ENCODE peak calls at places on chromosomes 16 and 17, in nine cellular contexts. One of them, this sample, is unnamed.
A peak's percentile ranks its signal among the peaks of the same experiment; 100 is the strongest.

GRCh38 chr17:72099919-72100318 is 20.9 kb upstream of the SOX9 start:
- DNase-seq in GM23248: peak; percentile 80
- DNase-seq in PC-3: no peak
- DNase-seq in OCI-LY7: no peak
- DNase-seq in HCT116: no peak
- DNase-seq in hepatocyte: no peak
- DNase-seq in SK-N-SH: no peak
- DNase-seq in GM23338: no peak
- DNase-seq in MM.1S: no peak
- DNase-seq in this sample: no peak

GRCh38 chr17:11140028-11140427 is 101.0 kb upstream of the SHISA6 start:
- DNase-seq in GM23248: no peak
- DNase-seq in PC-3: no peak
- DNase-seq in OCI-LY7: no peak
- DNase-seq in HCT116: no peak
- DNase-seq in hepatocyte: no peak
- DNase-seq in SK-N-SH: no peak
- DNase-seq in GM23338: no peak
- DNase-seq in MM.1S: no peak
- DNase-seq in this sample: no peak

GRCh38 chr17:51734462-51734861 is 424.1 kb downstream of the CA10 start:
- DNase-seq in GM23248: peak; percentile 6
- DNase-seq in PC-3: peak; percentile 45
- DNase-seq in OCI-LY7: no peak
- DNase-seq in HCT116: peak; percentile 12
- DNase-seq in hepatocyte: no peak
- DNase-seq in SK-N-SH: no peak
- DNase-seq in GM23338: peak; percentile 68
- DNase-seq in MM.1S: peak; percentile 10
- DNase-seq in this sample: peak; percentile 29

GRCh38 chr17:1112875-1113274 is 66.9 kb downstream of the ABR start:
- DNase-seq in GM23248: no peak
- DNase-seq in PC-3: no peak
- DNase-seq in OCI-LY7: no peak
- DNase-seq in HCT116: no peak
- DNase-seq in hepatocyte: no peak
- DNase-seq in SK-N-SH: no peak
- DNase-seq in GM23338: peak; percentile 50
- DNase-seq in MM.1S: no peak
- DNase-seq in this sample: no peak

GRCh38 chr17:50697076-50697475 is 10.6 kb downstream of the ANKRD40 start:
- DNase-seq in GM23248: no peak
- DNase-seq in PC-3: peak; percentile 62
- DNase-seq in OCI-LY7: no peak
- DNase-seq in HCT116: no peak
- DNase-seq in hepatocyte: no peak
- DNase-seq in SK-N-SH: no peak
- DNase-seq in GM23338: no peak
- DNase-seq in MM.1S: no peak
- DNase-seq in this sample: no peak

GRCh38 chr16:89903908-89904515 is 14.7 kb upstream of the MC1R start:
- DNase-seq in GM23248: no peak
- DNase-seq in PC-3: no peak
- DNase-seq in OCI-LY7: no peak
- DNase-seq in HCT116: no peak
- DNase-seq in hepatocyte: no peak
- DNase-seq in SK-N-SH: no peak
- DNase-seq in GM23338: no peak
- DNase-seq in MM.1S: no peak
- DNase-seq in this sample: no peak

GRCh38 chr16:1961651-1962067 is 2.3 kb downstream of the NDUFB10 start:
- DNase-seq in GM23248: peak; percentile 16
- DNase-seq in PC-3: no peak
- DNase-seq in OCI-LY7: peak; percentile 59
- DNase-seq in HCT116: no peak
- DNase-seq in hepatocyte: no peak
- DNase-seq in SK-N-SH: no peak
- DNase-seq in GM23338: no peak
- DNase-seq in MM.1S: no peak
- DNase-seq in this sample: no peak

GRCh38 chr16:9050102-9050830 is 41.2 kb upstream of the HAPSTR1 start:
- DNase-seq in GM23248: peak; percentile 26
- DNase-seq in PC-3: peak; percentile 14
- DNase-seq in OCI-LY7: peak; percentile 27
- DNase-seq in HCT116: no peak
- DNase-seq in hepatocyte: no peak
- DNase-seq in SK-N-SH: peak; percentile 22
- DNase-seq in GM23338: peak; percentile 93
- DNase-seq in MM.1S: no peak
- DNase-seq in this sample: peak; percentile 61

GRCh38 chr16:61324044-61324443 is 712.2 kb downstream of the CDH8 start:
- DNase-seq in GM23248: no peak
- DNase-seq in PC-3: no peak
- DNase-seq in OCI-LY7: no peak
- DNase-seq in HCT116: no peak
- DNase-seq in hepatocyte: no peak
- DNase-seq in SK-N-SH: no peak
- DNase-seq in GM23338: no peak
- DNase-seq in MM.1S: no peak
- DNase-seq in this sample: peak; percentile 61

GRCh38 chr17:74380086-74380958 is 13.0 kb downstream of the GPR142 start:
- DNase-seq in GM23248: no peak
- DNase-seq in PC-3: peak; percentile 89
- DNase-seq in OCI-LY7: no peak
- DNase-seq in HCT116: peak; percentile 54
- DNase-seq in hepatocyte: peak; percentile 76
- DNase-seq in SK-N-SH: no peak
- DNase-seq in GM23338: peak; percentile 55
- DNase-seq in MM.1S: no peak
- DNase-seq in this sample: peak; percentile 37

GRCh38 chr16:52624891-52625290 is 77.9 kb upstream of the TOX3 start:
- DNase-seq in GM23248: no peak
- DNase-seq in PC-3: no peak
- DNase-seq in OCI-LY7: no peak
- DNase-seq in HCT116: no peak
- DNase-seq in hepatocyte: no peak
- DNase-seq in SK-N-SH: no peak
- DNase-seq in GM23338: no peak
- DNase-seq in MM.1S: no peak
- DNase-seq in this sample: no peak

GRCh38 chr17:14784997-14785696 is 480.0 kb downstream of the PMP22 start:
- DNase-seq in GM23248: no peak
- DNase-seq in PC-3: peak; percentile 48
- DNase-seq in OCI-LY7: peak; percentile 65
- DNase-seq in HCT116: no peak
- DNase-seq in hepatocyte: peak; percentile 39
- DNase-seq in SK-N-SH: no peak
- DNase-seq in GM23338: peak; percentile 13
- DNase-seq in MM.1S: peak; percentile 15
- DNase-seq in this sample: no peak

DNA sequence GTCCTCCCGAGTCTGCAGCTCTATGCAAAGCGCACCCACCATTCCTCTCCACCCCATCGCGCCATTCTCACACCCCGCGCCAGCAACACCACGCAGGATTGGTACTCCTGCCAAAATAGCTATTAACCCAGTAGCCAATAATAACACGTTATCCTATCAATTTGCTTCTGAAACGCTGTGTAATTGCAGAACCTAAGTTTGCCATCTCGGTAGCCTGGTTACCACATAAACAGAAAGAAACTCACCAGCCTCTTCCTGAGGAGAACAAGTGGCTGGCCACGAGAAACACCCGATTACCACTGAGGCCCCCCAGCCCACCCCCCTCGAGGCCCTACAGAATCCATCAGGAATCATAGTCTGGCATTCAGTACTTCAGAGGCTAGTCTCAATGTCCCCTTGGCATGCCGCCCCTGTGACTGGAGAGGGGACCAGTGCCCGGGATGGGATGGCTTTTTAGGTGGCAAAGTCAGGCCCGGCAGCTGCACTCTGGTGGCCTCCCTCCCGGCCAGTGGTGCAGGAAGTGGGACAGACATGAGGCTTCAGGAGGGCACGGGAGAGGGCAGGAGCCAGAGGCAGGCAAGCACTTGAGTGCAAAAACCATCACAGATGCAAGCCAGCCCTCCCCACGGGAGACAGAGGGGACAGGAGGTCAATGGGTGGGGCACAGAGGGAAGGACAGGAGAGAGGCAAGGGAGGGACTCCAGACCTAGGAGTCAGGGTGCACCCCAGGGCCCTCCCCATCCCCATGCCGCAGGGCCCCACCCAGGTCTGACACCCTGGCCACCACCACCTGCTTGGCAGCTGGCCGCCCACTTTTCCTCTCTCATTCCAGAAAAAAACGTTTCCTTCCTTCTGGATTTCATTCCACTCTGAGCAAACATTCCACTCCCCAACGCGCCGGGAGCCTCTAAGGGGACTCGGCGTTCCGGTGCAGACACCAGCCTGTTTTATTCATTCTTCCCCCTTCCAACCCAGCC is 192.5 kb downstream of the ZNF423 start:
- DNase-seq in GM23248: peak; percentile 35
- DNase-seq in PC-3: no peak
- DNase-seq in OCI-LY7: no peak
- DNase-seq in HCT116: no peak
- DNase-seq in hepatocyte: peak; percentile 47
- DNase-seq in SK-N-SH: peak; percentile 63
- DNase-seq in GM23338: no peak
- DNase-seq in MM.1S: no peak
- DNase-seq in this sample: no peak
- TF ChIP-seq EZH2phosphoT487 in GM23248: no peak
- TF ChIP-seq EZH2phosphoT487 in PC-3: no peak
- TF ChIP-seq EZH2phosphoT487 in OCI-LY7: no peak
- TF ChIP-seq EZH2phosphoT487 in HCT116: no peak
- TF ChIP-seq EZH2phosphoT487 in hepatocyte: no peak
- TF ChIP-seq EZH2phosphoT487 in SK-N-SH: no peak
- TF ChIP-seq EZH2phosphoT487 in GM23338: no peak
- TF ChIP-seq EZH2phosphoT487 in MM.1S: no peak
- TF ChIP-seq EZH2phosphoT487 in this sample: no peak

GRCh38 chr17:79039171-79039570 is 15.2 kb downstream of the C1QTNF1 start:
- DNase-seq in GM23248: no peak
- DNase-seq in PC-3: no peak
- DNase-seq in OCI-LY7: no peak
- DNase-seq in HCT116: no peak
- DNase-seq in hepatocyte: no peak
- DNase-seq in SK-N-SH: no peak
- DNase-seq in GM23338: no peak
- DNase-seq in MM.1S: no peak
- DNase-seq in this sample: no peak

GRCh38 chr17:79041041-79041570 is 17.1 kb downstream of the C1QTNF1 start:
- DNase-seq in GM23248: no peak
- DNase-seq in PC-3: no peak
- DNase-seq in OCI-LY7: no peak
- DNase-seq in HCT116: no peak
- DNase-seq in hepatocyte: no peak
- DNase-seq in SK-N-SH: no peak
- DNase-seq in GM23338: no peak
- DNase-seq in MM.1S: no peak
- DNase-seq in this sample: no peak

GRCh38 chr17:79036181-79036580 is 12.2 kb downstream of the C1QTNF1 start:
- DNase-seq in GM23248: no peak
- DNase-seq in PC-3: no peak
- DNase-seq in OCI-LY7: no peak
- DNase-seq in HCT116: no peak
- DNase-seq in hepatocyte: no peak
- DNase-seq in SK-N-SH: no peak
- DNase-seq in GM23338: no peak
- DNase-seq in MM.1S: no peak
- DNase-seq in this sample: no peak

GRCh38 chr17:79036609-79037008 is 12.6 kb downstream of the C1QTNF1 start:
- DNase-seq in GM23248: peak; percentile 93
- DNase-seq in PC-3: peak; percentile 88
- DNase-seq in OCI-LY7: no peak
- DNase-seq in HCT116: no peak
- DNase-seq in hepatocyte: no peak
- DNase-seq in SK-N-SH: no peak
- DNase-seq in GM23338: no peak
- DNase-seq in MM.1S: no peak
- DNase-seq in this sample: no peak

GRCh38 chr17:79038545-79039135 is 14.7 kb downstream of the C1QTNF1 start:
- DNase-seq in GM23248: peak; percentile 99
- DNase-seq in PC-3: peak; percentile 94
- DNase-seq in OCI-LY7: no peak
- DNase-seq in HCT116: no peak
- DNase-seq in hepatocyte: no peak
- DNase-seq in SK-N-SH: no peak
- DNase-seq in GM23338: no peak
- DNase-seq in MM.1S: no peak
- DNase-seq in this sample: no peak
- TF ChIP-seq EZH2phosphoT487 in GM23248: no peak
- TF ChIP-seq EZH2phosphoT487 in PC-3: no peak
- TF ChIP-seq EZH2phosphoT487 in OCI-LY7: no peak
- TF ChIP-seq EZH2phosphoT487 in HCT116: no peak
- TF ChIP-seq EZH2phosphoT487 in hepatocyte: no peak
- TF ChIP-seq EZH2phosphoT487 in SK-N-SH: no peak
- TF ChIP-seq EZH2phosphoT487 in GM23338: no peak
- TF ChIP-seq EZH2phosphoT487 in MM.1S: no peak
- TF ChIP-seq EZH2phosphoT487 in this sample: no peak

DNA sequence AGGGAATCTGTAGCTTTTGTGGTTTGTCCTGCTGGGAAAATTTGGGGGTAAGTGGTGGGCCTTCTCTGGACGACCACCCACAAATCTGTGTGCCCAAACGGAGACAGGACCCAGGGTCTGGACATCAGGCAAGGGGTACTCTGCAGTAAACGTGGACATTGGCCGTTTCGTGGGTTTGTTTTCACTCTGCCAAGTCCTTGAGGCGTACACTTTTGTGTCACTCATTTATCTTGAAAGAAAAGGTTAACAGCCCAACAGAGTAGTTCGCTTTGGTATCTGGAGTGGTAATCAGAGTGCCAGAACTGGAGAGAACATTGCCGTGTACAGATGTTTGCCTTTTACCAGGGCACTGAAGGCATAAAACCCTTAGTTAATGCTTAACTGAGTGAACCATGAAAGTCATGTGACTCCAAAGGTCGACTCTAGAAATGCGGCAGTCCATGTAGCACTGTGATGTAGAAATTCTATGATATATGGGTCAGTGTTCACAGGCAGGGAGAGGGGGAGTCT is 15.4 kb downstream of the NAA60 start:
- DNase-seq in GM23248: peak; percentile 50
- DNase-seq in PC-3: peak; percentile 17
- DNase-seq in OCI-LY7: peak; percentile 42
- DNase-seq in HCT116: no peak
- DNase-seq in hepatocyte: peak; percentile 85
- DNase-seq in SK-N-SH: no peak
- DNase-seq in GM23338: no peak
- DNase-seq in MM.1S: peak; percentile 31
- DNase-seq in this sample: no peak
- TF ChIP-seq EZH2phosphoT487 in GM23248: no peak
- TF ChIP-seq EZH2phosphoT487 in PC-3: no peak
- TF ChIP-seq EZH2phosphoT487 in OCI-LY7: no peak
- TF ChIP-seq EZH2phosphoT487 in HCT116: no peak
- TF ChIP-seq EZH2phosphoT487 in hepatocyte: no peak
- TF ChIP-seq EZH2phosphoT487 in SK-N-SH: no peak
- TF ChIP-seq EZH2phosphoT487 in GM23338: no peak
- TF ChIP-seq EZH2phosphoT487 in MM.1S: no peak
- TF ChIP-seq EZH2phosphoT487 in this sample: no peak

DNA sequence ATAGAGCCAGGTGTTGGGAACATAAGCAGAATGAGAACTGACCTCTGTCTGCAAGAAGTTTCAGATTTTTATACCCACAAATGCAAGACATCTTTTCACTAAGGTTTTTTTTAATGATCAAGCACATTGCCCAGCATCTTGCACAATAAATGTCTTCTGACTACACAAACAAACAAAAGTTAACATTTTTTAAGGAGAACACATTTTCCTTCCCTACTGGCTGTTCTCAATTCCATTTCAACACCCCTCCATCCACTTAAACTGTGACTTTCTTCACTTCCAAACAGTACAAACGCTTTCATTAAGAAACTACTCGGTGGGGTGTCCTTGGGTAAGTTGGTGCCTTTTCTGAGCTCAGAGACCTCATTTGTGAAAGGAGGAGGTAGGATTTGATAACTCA is 172.5 kb downstream of the C16orf78 start:
- DNase-seq in GM23248: no peak
- DNase-seq in PC-3: no peak
- DNase-seq in OCI-LY7: no peak
- DNase-seq in HCT116: no peak
- DNase-seq in hepatocyte: no peak
- DNase-seq in SK-N-SH: no peak
- DNase-seq in GM23338: no peak
- DNase-seq in MM.1S: no peak
- DNase-seq in this sample: no peak
- TF ChIP-seq EZH2phosphoT487 in GM23248: no peak
- TF ChIP-seq EZH2phosphoT487 in PC-3: no peak
- TF ChIP-seq EZH2phosphoT487 in OCI-LY7: no peak
- TF ChIP-seq EZH2phosphoT487 in HCT116: no peak
- TF ChIP-seq EZH2phosphoT487 in hepatocyte: no peak
- TF ChIP-seq EZH2phosphoT487 in SK-N-SH: no peak
- TF ChIP-seq EZH2phosphoT487 in GM23338: no peak
- TF ChIP-seq EZH2phosphoT487 in MM.1S: no peak
- TF ChIP-seq EZH2phosphoT487 in this sample: no peak